ENCODE peak calls at places on chromosomes 7 and 10, in nine cellular contexts. Q is choroid plexus epithelial cell, L is HAP-1, F is neural progenitor cell, N is pancreas, W is IMR-90, B is skeletal muscle cell, M is gastrocnemius medialis, P is heart left ventricle. T is an unnamed sample.

GRCh38 chr10:61902448-61903183 is 1.1 kb downstream of the ARID5B start:
- DNase-seq in M (peak; percentile 22), B (no peak), W (peak; percentile 61), N (no peak), Q (peak; percentile 86), P (peak; percentile 68), F (peak; percentile 65), L (peak; percentile 66), T (peak; percentile 63)

GRCh38 chr7:77330169-77330882 is 85.8 kb downstream of the GSAP start:
- DNase-seq in F (no peak), W (peak; percentile 37), N (no peak), P (peak; percentile 26), M (no peak), L (no peak), B (no peak), Q (no peak), T (no peak)

GRCh38 chr7:32078824-32079223 is 8.6 kb upstream of the PDE1C start:
- DNase-seq in W (no peak), Q (no peak), N (no peak), L (no peak), P (no peak), F (no peak), B (no peak), M (no peak), T (no peak)

GRCh38 chr10:17023386-17024298 is 106.0 kb downstream of the CUBN start:
- DNase-seq in M (no peak), W (peak; percentile 99), L (peak; percentile 15), B (peak; percentile 94), P (peak; percentile 68), N (no peak), F (peak; percentile 54), Q (peak; percentile 99), T (no peak)

GRCh38 chr7:27176962-27177794 is 3.1 kb upstream of the HOXA10 start:
- DNase-seq in M (peak; percentile 21), F (no peak), B (no peak), Q (no peak), N (peak; percentile 5), L (peak; percentile 6), P (no peak), W (no peak), T (no peak)

GRCh38 chr10:30510184-30510931 is 76.4 kb downstream of the MAP3K8 start:
- DNase-seq in M (peak; percentile 69), B (peak; percentile 25), Q (peak; percentile 81), L (no peak), W (peak; percentile 74), F (no peak), N (no peak), P (no peak), T (peak; percentile 80)

GRCh38 chr7:43669286-43670081 is 59.8 kb downstream of the COA1 start:
- DNase-seq in L (peak; percentile 87), M (no peak), F (no peak), B (no peak), N (no peak), Q (peak; percentile 47), P (no peak), W (no peak), T (no peak)

GRCh38 chr7:32587431-32587948 is 92.2 kb downstream of the AVL9 start:
- DNase-seq in P (peak; percentile 42), Q (peak; percentile 99), L (no peak), W (peak; percentile 89), M (no peak), F (no peak), N (no peak), B (peak; percentile 75), T (no peak)

GRCh38 chr10:76149602-76150138 is 718.2 kb downstream of the LRMDA start:
- DNase-seq in M (no peak), L (no peak), P (no peak), N (no peak), Q (no peak), F (no peak), W (no peak), B (no peak), T (no peak)

GRCh38 chr7:142063551-142064442 is 47.7 kb upstream of the MGAM2 start:
- DNase-seq in F (no peak), P (no peak), L (no peak), N (no peak), W (no peak), B (no peak), Q (no peak), M (no peak), T (no peak)

DNA sequence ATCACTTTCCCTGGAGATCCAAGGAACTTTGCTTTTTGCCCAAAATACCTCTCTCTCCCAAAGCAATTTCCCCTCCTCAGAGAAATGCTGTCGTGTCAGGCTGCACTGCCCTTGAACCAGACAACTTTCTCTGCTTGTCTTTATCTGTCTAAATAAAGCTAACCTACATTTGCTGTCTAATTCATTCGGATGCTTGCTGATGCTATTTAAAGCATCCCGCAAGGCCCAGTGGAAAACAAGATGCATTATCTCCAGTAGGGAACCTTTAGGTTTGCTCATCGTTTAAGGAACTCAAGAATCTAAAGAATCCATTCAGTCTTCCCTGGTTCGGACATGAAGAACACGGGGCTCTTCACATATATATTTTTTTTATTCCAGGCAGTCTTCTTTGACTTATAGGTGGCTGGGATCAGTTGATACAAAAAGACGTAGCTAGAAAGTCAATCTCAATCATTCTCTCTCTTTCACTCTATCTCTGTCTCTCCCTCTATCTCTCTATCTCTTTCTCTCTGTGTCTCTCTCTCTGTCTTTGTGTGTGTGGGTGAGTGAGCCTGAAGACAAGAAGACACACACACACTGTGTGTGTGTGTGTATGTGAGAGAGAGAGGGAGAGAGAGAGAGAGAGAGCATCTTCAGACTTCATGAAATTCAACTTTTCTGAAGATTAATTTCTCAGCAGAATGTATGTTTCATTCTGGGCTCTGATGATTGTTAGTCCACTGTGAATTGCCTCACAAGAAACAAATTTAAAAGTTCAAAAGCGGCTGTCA is 92.8 kb upstream of the MKLN1 start:
- DNase-seq in L (no peak), N (no peak), F (no peak), B (no peak), M (no peak), Q (peak; percentile 54), W (peak; percentile 13), P (no peak), T (no peak)
- H3K4me3 ChIP-seq in L (no peak overlapping the region), N (no peak overlapping the region), F (no peak overlapping the region), B (no peak overlapping the region), M (no peak overlapping the region), Q (peak overlapping the region; percentile 9), W (no peak overlapping the region), P (no peak overlapping the region), T (no peak overlapping the region)

GRCh38 chr7:1993031-1993685 is 239.6 kb downstream of the MAD1L1 start:
- DNase-seq in P (no peak), M (no peak), N (no peak), Q (no peak), B (no peak), W (no peak), F (no peak), L (no peak), T (peak; percentile 53)
- H3K4me3 ChIP-seq in P (no peak overlapping the region), M (no peak overlapping the region), N (no peak overlapping the region), Q (no peak overlapping the region), B (no peak overlapping the region), W (no peak overlapping the region), F (no peak overlapping the region), L (no peak overlapping the region), T (no peak overlapping the region)

GRCh38 chr10:7794627-7795026 is 6.7 kb downstream of the ATP5F1C start:
- DNase-seq in L (no peak), Q (peak; percentile 23), F (no peak), N (no peak), W (no peak), M (no peak), B (no peak), P (no peak), T (no peak)

GRCh38 chr10:7795605-7796004 is 7.6 kb downstream of the ATP5F1C start:
- DNase-seq in L (peak; percentile 22), W (peak; percentile 51), M (no peak), N (no peak), P (no peak), Q (peak; percentile 70), B (no peak), F (no peak), T (peak; percentile 80)

GRCh38 chr10:7789390-7789789 is 1.4 kb downstream of the ATP5F1C start:
- DNase-seq in L (peak; percentile 20), Q (peak; percentile 32), M (no peak), P (peak; percentile 55), B (no peak), W (peak; percentile 48), N (no peak), F (no peak), T (peak; percentile 38)

GRCh38 chr10:7788640-7789335 is 811 bp downstream of the ATP5F1C start:
- DNase-seq in B (no peak), W (peak; percentile 26), Q (peak; percentile 56), N (no peak), F (peak; percentile 52), P (peak; percentile 12), M (no peak), L (peak; percentile 41), T (peak; percentile 31)

DNA sequence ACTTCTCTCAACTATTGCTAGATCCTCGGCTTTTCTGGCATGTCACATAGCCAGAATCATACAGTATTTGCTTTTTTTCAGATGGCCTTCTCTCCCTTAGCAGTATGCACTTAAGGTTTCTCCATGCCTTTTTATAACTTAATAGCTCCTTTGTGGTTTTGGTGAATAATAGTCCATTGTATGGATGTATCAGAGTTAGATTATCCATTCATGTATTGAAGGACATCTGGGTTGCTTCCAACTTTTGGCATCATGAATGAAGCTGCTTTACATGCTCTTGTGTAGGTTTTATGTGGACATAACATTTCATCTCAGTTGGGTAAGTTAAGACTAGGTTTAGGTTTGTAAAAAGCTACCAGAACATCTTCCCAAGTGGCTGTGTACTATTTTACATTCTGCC is 4.6 kb downstream of the ATP5F1C start:
- DNase-seq in Q (no peak), F (no peak), P (no peak), M (no peak), N (no peak), B (no peak), W (no peak), L (no peak), T (no peak)
- H3K4me3 ChIP-seq in Q (no peak overlapping the region), F (no peak overlapping the region), P (no peak overlapping the region), M (no peak overlapping the region), N (no peak overlapping the region), B (no peak overlapping the region), W (no peak overlapping the region), L (no peak overlapping the region), T (no peak overlapping the region)

GRCh38 chr7:150977382-150978135 is 562 bp downstream of the KCNH2 start:
- DNase-seq in N (no peak), M (no peak), P (no peak), W (no peak), L (peak; percentile 58), B (no peak), Q (no peak), F (peak; percentile 43), T (no peak)
- H3K4me3 ChIP-seq in N (no peak overlapping the region), M (no peak overlapping the region), P (peak overlapping the region; percentile 43), W (peak overlapping the region; percentile 11), L (peak overlapping the region; percentile 36), B (peak overlapping the region; percentile 29), Q (no peak overlapping the region), F (peak overlapping the region; percentile 57), T (no peak overlapping the region)